ENCODE peak calls at places on chromosome 22, in four cellular contexts. G is HEK293T, K is ACHN, X is hepatic stellate cell. D is an unnamed sample.

GRCh38 chr22:43478621-43479285 is 66.9 kb downstream of the MPPED1 start:
- DNase-seq in G (no peak), K (no peak), X (no peak), D (no peak)

GRCh38 chr22:48517039-48518030 is 1310.3 kb downstream of the BRD1 start:
- DNase-seq in G (no peak), X (no peak), K (no peak), D (peak; percentile 76)

GRCh38 chr22:37024339-37025157 is 5.0 kb downstream of the MPST start:
- DNase-seq in X (no peak), G (no peak), K (no peak), D (no peak)

GRCh38 chr22:23166841-23167610 is 13.3 kb upstream of the BCR start:
- DNase-seq in X (no peak), G (no peak), K (no peak), D (no peak)

GRCh38 chr22:20741634-20742581 is 32.0 kb upstream of the SERPIND1 start:
- DNase-seq in G (peak; percentile 64), X (peak; percentile 18), K (peak; percentile 33), D (peak; percentile 62)

GRCh38 chr22:11613898-11614755 is 3913.9 kb upstream of the OR11H1 start:
- DNase-seq in K (no peak), G (no peak), X (no peak), D (no peak)

GRCh38 chr22:35437038-35437437 is 37.1 kb downstream of the MCM5 start:
- DNase-seq in K (peak; percentile 7), X (peak; percentile 37), G (peak; percentile 66), D (peak; percentile 35)

GRCh38 chr22:30424471-30425326 is 869 bp upstream of the MTFP1 start:
- DNase-seq in G (no peak), X (no peak), K (peak; percentile 63), D (no peak)

GRCh38 chr22:42662114-42663021 is 13.2 kb upstream of the CYB5R3 start:
- DNase-seq in X (peak; percentile 86), K (peak; percentile 69), G (peak; percentile 90), D (peak; percentile 71)